ENCODE peak calls at places on chromosomes 11 and 22, in four cellular contexts. O is BE2C, A is pancreas, R is thoracic aorta. E is an unnamed sample.

GRCh38 chr11:58927393-58928081 is 11.8 kb upstream of the GLYATL1 start:
- DNase-seq in O (peak; percentile 67), A (peak; percentile 58), R (no peak), E (peak; percentile 95)

GRCh38 chr11:99198215-99198614 is 177.5 kb downstream of the CNTN5 start:
- DNase-seq in O (no peak), A (no peak), R (no peak), E (no peak)

GRCh38 chr11:13358871-13359270 is 81.3 kb downstream of the BMAL1 start:
- DNase-seq in O (no peak), A (no peak), R (no peak), E (no peak)

GRCh38 chr11:67204837-67205236 is 61.4 kb upstream of the GRK2 start:
- DNase-seq in O (no peak), A (no peak), R (no peak), E (no peak)

GRCh38 chr11:68798221-68798813 is 43.4 kb downstream of the CPT1A start:
- DNase-seq in O (peak; percentile 73), A (no peak), R (no peak), E (peak; percentile 48)

GRCh38 chr11:117641008-117641915 is 155.8 kb downstream of the DSCAML1 start:
- DNase-seq in O (no peak), A (no peak), R (no peak), E (no peak)

GRCh38 chr11:2277933-2278523 is 7.6 kb upstream of the ASCL2 start:
- DNase-seq in O (no peak), A (peak; percentile 13), R (no peak), E (no peak)

GRCh38 chr11:43830928-43831440 is 49.6 kb upstream of the ALKBH3 start:
- DNase-seq in O (peak; percentile 39), A (no peak), R (peak; percentile 57), E (no peak)

GRCh38 chr22:45164217-45165123 is 745 bp downstream of the NUP50 start:
- DNase-seq in O (peak; percentile 41), A (peak; percentile 83), R (no peak), E (no peak)

GRCh38 chr11:41382927-41383326 is 76.5 kb downstream of the LRRC4C start:
- DNase-seq in O (no peak), A (no peak), R (no peak), E (no peak)

GRCh38 chr22:49525776-49526535 is 301.7 kb downstream of the BRD1 start:
- DNase-seq in O (no peak), A (no peak), R (no peak), E (no peak)

GRCh38 chr22:38570841-38571364 is 920 bp upstream of the DMC1 start:
- DNase-seq in O (peak; percentile 37), A (peak; percentile 41), R (no peak), E (no peak)

GRCh38 chr22:49660321-49660720 is 167.4 kb downstream of the BRD1 start:
- DNase-seq in O (no peak), A (no peak), R (no peak), E (no peak)

GRCh38 chr11:94933225-94934130 is 39.9 kb downstream of the CWC15 start:
- DNase-seq in O (no peak), A (no peak), R (no peak), E (no peak)

GRCh38 chr11:105838668-105839403 is 183.2 kb downstream of the MSANTD4 start:
- DNase-seq in O (no peak), A (no peak), R (no peak), E (no peak)

GRCh38 chr11:77259681-77260080 is 41.8 kb downstream of the GDPD4 start:
- DNase-seq in O (no peak), A (no peak), R (no peak), E (no peak)

GRCh38 chr11:128210148-128210940 is 377.0 kb downstream of the ETS1 start:
- DNase-seq in O (no peak), A (no peak), R (peak; percentile 29), E (no peak)

GRCh38 chr22:43408009-43408408 is 3.8 kb upstream of the MPPED1 start:
- DNase-seq in O (no peak), A (no peak), R (no peak), E (no peak)

GRCh38 chr11:88555018-88555828 is 217.7 kb upstream of the CTSC start:
- DNase-seq in O (no peak), A (no peak), R (no peak), E (no peak)

GRCh38 chr11:21931436-21932101 is 261.3 kb upstream of the ANO5 start:
- DNase-seq in O (no peak), A (no peak), R (no peak), E (no peak)

GRCh38 chr11:8766043-8766992 is 83.7 kb downstream of the RPL27A start:
- DNase-seq in O (no peak), A (no peak), R (no peak), E (no peak)

GRCh38 chr22:36331912-36332622 is 55.7 kb downstream of the MYH9 start:
- DNase-seq in O (peak; percentile 83), A (peak; percentile 78), R (no peak), E (no peak)

GRCh38 chr22:35418088-35418487 is 18.1 kb downstream of the MCM5 start:
- DNase-seq in O (no peak), A (no peak), R (no peak), E (no peak)

GRCh38 chr11:59822989-59823566 is 12.5 kb upstream of the MRPL16 start:
- DNase-seq in O (peak; percentile 12), A (no peak), R (no peak), E (no peak)

GRCh38 chr11:64931290-64931689 is 4.4 kb downstream of the GPHA2 start:
- DNase-seq in O (no peak), A (no peak), R (no peak), E (no peak)

GRCh38 chr11:65491163-65491465 is 7.7 kb upstream of the MALAT1 start:
- DNase-seq in O (no peak), A (no peak), R (no peak), E (no peak)

GRCh38 chr11:45021692-45022130 is 71.0 kb upstream of the TP53I11 start:
- DNase-seq in O (peak; percentile 30), A (no peak), R (peak; percentile 23), E (no peak)

GRCh38 chr11:102112654-102112926 is 2.3 kb downstream of the YAP1 start:
- DNase-seq in O (no peak), A (no peak), R (no peak), E (no peak)

GRCh38 chr11:77611921-77612320 is 22.2 kb downstream of the AQP11 start:
- DNase-seq in O (no peak), A (no peak), R (no peak), E (no peak)

GRCh38 chr11:67062526-67063373 is 6.1 kb downstream of the RHOD start:
- DNase-seq in O (no peak), A (no peak), R (no peak), E (no peak)

GRCh38 chr22:31561970-31562369 is 65.6 kb downstream of the SFI1 start:
- DNase-seq in O (no peak), A (no peak), R (no peak), E (no peak)

GRCh38 chr22:42837556-42837955 is 19.5 kb downstream of the ARFGAP3 start:
- DNase-seq in O (no peak), A (no peak), R (no peak), E (no peak)

GRCh38 chr11:35330924-35331323 is 88.4 kb downstream of the SLC1A2 start:
- DNase-seq in O (no peak), A (no peak), R (no peak), E (no peak)

GRCh38 chr11:61880050-61880449 is 11.3 kb downstream of the FADS3 start:
- DNase-seq in O (no peak), A (no peak), R (no peak), E (no peak)

GRCh38 chr11:61882879-61883278 is 8.5 kb downstream of the FADS3 start:
- DNase-seq in O (no peak), A (no peak), R (no peak), E (no peak)

GRCh38 chr11:61880454-61880853 is 10.9 kb downstream of the FADS3 start:
- DNase-seq in O (no peak), A (no peak), R (no peak), E (no peak)

GRCh38 chr11:61883327-61883726 is 8.0 kb downstream of the FADS3 start:
- DNase-seq in O (no peak), A (no peak), R (no peak), E (no peak)

GRCh38 chr11:61881397-61881796 is 9.9 kb downstream of the FADS3 start:
- DNase-seq in O (no peak), A (no peak), R (no peak), E (no peak)
- H3K4me1 ChIP-seq in O (no peaks in the 10 kb centered on the region), A (no peaks in the 10 kb centered on the region), R (peaks cover 55% of the 10 kb centered on the region), E (peaks cover 5% of the 10 kb centered on the region)

DNA sequence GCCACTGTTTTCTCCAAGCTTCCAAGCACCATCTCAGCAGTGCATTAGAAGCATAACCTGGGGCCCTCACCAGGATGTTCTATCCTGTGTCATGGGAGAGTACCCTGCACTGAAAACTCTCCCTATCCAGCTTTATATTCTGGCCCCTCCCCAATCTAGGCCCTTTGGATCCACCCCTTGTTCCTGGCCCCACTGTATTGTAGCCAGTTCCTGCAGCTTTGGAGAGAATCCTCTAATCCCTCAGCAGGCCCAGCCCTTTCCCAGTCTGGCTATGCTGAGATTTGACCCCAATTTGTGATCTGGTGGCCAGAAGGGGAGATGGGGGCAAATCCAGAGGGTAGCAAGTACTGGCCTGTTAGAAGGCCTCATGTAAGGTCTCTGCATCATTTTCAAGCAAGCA is 589.3 kb upstream of the CADM1 start:
- DNase-seq in O (no peak), A (no peak), R (no peak), E (no peak)
- H3K9me3 ChIP-seq in O (peaks cover 3% of the 10 kb centered on the region), A (no peaks in the 10 kb centered on the region), R (no peaks in the 10 kb centered on the region), E (no peaks in the 10 kb centered on the region)

GRCh38 chr11:83162377-83162776 is 5.4 kb downstream of the PCF11 start:
- DNase-seq in O (no peak), A (no peak), R (no peak), E (no peak)
- H3K4me1 ChIP-seq in O (no peaks in the 10 kb centered on the region), A (peaks cover 23% of the 10 kb centered on the region), R (peaks cover 34% of the 10 kb centered on the region), E (peaks cover 2% of the 10 kb centered on the region)

GRCh38 chr11:32434116-32434386 is 1.3 kb downstream of the WT1 start:
- DNase-seq in O (no peak), A (no peak), R (no peak), E (no peak)
- H3K9me3 ChIP-seq in O (no peaks in the 10 kb centered on the region), A (no peaks in the 10 kb centered on the region), R (no peaks in the 10 kb centered on the region), E (no peaks in the 10 kb centered on the region)